ENCODE peak calls at places on chromosomes 4 and X, in seven cellular contexts. D, Q, W, C, N, Z and T are unnamed samples.
A peak's percentile ranks its signal among the peaks of the same experiment; 100 is the strongest.

GRCh38 chrX:132119821-132120220 is 8.0 kb downstream of the FRMD7 start:
- DNase-seq in D (no peak), Q (no peak), W (no peak), C (no peak), N (no peak), Z (no peak), T (no peak)

GRCh38 chr4:95963456-95963855 is 123.6 kb downstream of the PDHA2 start:
- DNase-seq in D (no peak), Q (no peak), W (no peak), C (no peak), N (no peak), Z (no peak), T (no peak)

GRCh38 chrX:18425199-18426003 is at the start of gene CDKL5:
- DNase-seq in D (peak; percentile 92), Q (peak; percentile 94), W (peak; percentile 88), C (peak; percentile 73), N (peak; percentile 89), Z (peak; percentile 92), T (peak; percentile 89)

GRCh38 chr4:53919605-53920004 is 144.8 kb downstream of the CHIC2 start:
- DNase-seq in D (no peak), Q (no peak), W (no peak), C (no peak), N (no peak), Z (no peak), T (no peak)

GRCh38 chrX:100356497-100356896 is 53.6 kb downstream of the PCDH19 start:
- DNase-seq in D (no peak), Q (no peak), W (no peak), C (no peak), N (no peak), Z (no peak), T (no peak)

GRCh38 chr4:108166441-108167315 is 2.1 kb downstream of the LEF1 start:
- DNase-seq in D (no peak), Q (peak; percentile 34), W (no peak), C (no peak), N (no peak), Z (no peak), T (peak; percentile 80)

GRCh38 chr4:7585768-7586167 is 151.0 kb upstream of the PSAPL1 start:
- DNase-seq in D (no peak), Q (no peak), W (no peak), C (no peak), N (no peak), Z (no peak), T (no peak)

GRCh38 chrX:31099536-31100090 is 27.8 kb upstream of the FTHL17 start:
- DNase-seq in D (no peak), Q (no peak), W (no peak), C (no peak), N (no peak), Z (no peak), T (peak; percentile 26)

GRCh38 chr4:101191302-101192098 is 155.8 kb downstream of the PPP3CA start:
- DNase-seq in D (no peak), Q (no peak), W (peak; percentile 82), C (no peak), N (no peak), Z (peak; percentile 36), T (no peak)

GRCh38 chr4:76459291-76459723 is 24.3 kb downstream of the SHROOM3 start:
- DNase-seq in D (no peak), Q (no peak), W (no peak), C (no peak), N (no peak), Z (no peak), T (no peak)

GRCh38 chr4:169159614-169160013 is 111.1 kb downstream of the SH3RF1 start:
- DNase-seq in D (no peak), Q (no peak), W (no peak), C (no peak), N (no peak), Z (peak; percentile 43), T (no peak)

GRCh38 chr4:87410669-87411068 is 11.7 kb upstream of the NUDT9 start:
- DNase-seq in D (no peak), Q (no peak), W (no peak), C (no peak), N (no peak), Z (no peak), T (no peak)

GRCh38 chrX:56248492-56248891 is 16.3 kb downstream of the KLF8 start:
- DNase-seq in D (peak; percentile 22), Q (peak; percentile 32), W (peak; percentile 7), C (no peak), N (no peak), Z (no peak), T (peak; percentile 42)

GRCh38 chr4:89757154-89757723 is 79.7 kb downstream of the SNCA start:
- DNase-seq in D (no peak), Q (no peak), W (no peak), C (no peak), N (no peak), Z (no peak), T (no peak)

GRCh38 chr4:76377922-76378321 is 43.0 kb downstream of the CCDC158 start:
- DNase-seq in D (peak; percentile 22), Q (peak; percentile 34), W (no peak), C (no peak), N (no peak), Z (no peak), T (peak; percentile 40)

GRCh38 chrX:24990585-24990984 is 25.2 kb downstream of the ARX start:
- DNase-seq in D (no peak), Q (no peak), W (no peak), C (no peak), N (no peak), Z (no peak), T (no peak)

GRCh38 chr4:15963568-15963967 is 593 bp upstream of the FGFBP2 start:
- DNase-seq in D (no peak), Q (peak; percentile 87), W (no peak), C (no peak), N (no peak), Z (no peak), T (peak; percentile 41)

GRCh38 chrX:120450163-120450562 is 18.9 kb downstream of the LAMP2 start:
- DNase-seq in D (no peak), Q (no peak), W (no peak), C (no peak), N (no peak), Z (no peak), T (no peak)

GRCh38 chrX:150212672-150213480 is 150.2 kb upstream of the MAMLD1 start:
- DNase-seq in D (no peak), Q (no peak), W (no peak), C (no peak), N (no peak), Z (no peak), T (no peak)

GRCh38 chr4:1720163-1720983 is 750 bp downstream of the TMEM129 start:
- DNase-seq in D (peak; percentile 39), Q (peak; percentile 48), W (no peak), C (no peak), N (no peak), Z (no peak), T (peak; percentile 74)

GRCh38 chr4:105978684-105979296 is 83.5 kb downstream of the NPNT start:
- DNase-seq in D (no peak), Q (no peak), W (peak; percentile 66), C (no peak), N (no peak), Z (no peak), T (no peak)

GRCh38 chr4:153114771-153115321 is 89.4 kb upstream of the TRIM2 start:
- DNase-seq in D (no peak), Q (peak; percentile 37), W (no peak), C (no peak), N (no peak), Z (no peak), T (no peak)

GRCh38 chrX:103356897-103357296 is 591 bp downstream of the TCEAL9 start:
- DNase-seq in D (no peak), Q (no peak), W (no peak), C (no peak), N (no peak), Z (no peak), T (no peak)

GRCh38 chrX:28843817-28844216 is 256.6 kb downstream of the IL1RAPL1 start:
- DNase-seq in D (no peak), Q (no peak), W (no peak), C (no peak), N (no peak), Z (no peak), T (no peak)

GRCh38 chrX:119655125-119655524 is 37.8 kb downstream of the SEPTIN6 start:
- DNase-seq in D (no peak), Q (no peak), W (no peak), C (no peak), N (no peak), Z (peak; percentile 29), T (no peak)

GRCh38 chr4:6750302-6751221 is 32.0 kb upstream of the KIAA0232 start:
- DNase-seq in D (no peak), Q (no peak), W (no peak), C (no peak), N (no peak), Z (no peak), T (no peak)

GRCh38 chr4:174983128-174983750 is 65.1 kb downstream of the ADAM29 start:
- DNase-seq in D (no peak), Q (no peak), W (no peak), C (no peak), N (no peak), Z (no peak), T (no peak)

GRCh38 chrX:17738002-17738713 is 865 bp downstream of the SCML1 start:
- DNase-seq in D (no peak), Q (peak; percentile 57), W (no peak), C (no peak), N (no peak), Z (no peak), T (no peak)

GRCh38 chrX:39811391-39811790 is 286.4 kb downstream of the BCOR start:
- DNase-seq in D (no peak), Q (no peak), W (no peak), C (peak; percentile 1), N (no peak), Z (no peak), T (no peak)

GRCh38 chr4:142407569-142407968 is 438.5 kb downstream of the INPP4B start:
- DNase-seq in D (no peak), Q (no peak), W (no peak), C (no peak), N (no peak), Z (no peak), T (no peak)

GRCh38 chr4:149441338-149441737 is 374.3 kb downstream of the IQCM start:
- DNase-seq in D (no peak), Q (no peak), W (peak; percentile 4), C (no peak), N (no peak), Z (no peak), T (no peak)